ENCODE peak calls at places on chromosome 3, in four cellular contexts. One of them, this sample, is unnamed.

GRCh38 chr3:98779936-98780335 is 16.8 kb downstream of the ST3GAL6 start:
- DNase-seq in RKO: peak; percentile 22
- DNase-seq in NCI-H2029 treated with DMSO at 0.1 percent for 48 hours: no peak
- DNase-seq in activated naive CD4-positive, alpha-beta T cell treated with anti-CD3 and anti-CD28 coated beads, Interleukin-2, amount 50 U/mL, for 72 hours: no peak
- DNase-seq in this sample: no peak

GRCh38 chr3:149356630-149357029 is 20.8 kb downstream of the TM4SF1 start:
- DNase-seq in RKO: no peak
- DNase-seq in NCI-H2029 treated with DMSO at 0.1 percent for 48 hours: no peak
- DNase-seq in activated naive CD4-positive, alpha-beta T cell treated with anti-CD3 and anti-CD28 coated beads, Interleukin-2, amount 50 U/mL, for 72 hours: no peak
- DNase-seq in this sample: no peak

GRCh38 chr3:182925330-182925943 is 54.9 kb downstream of the DCUN1D1 start:
- DNase-seq in RKO: no peak
- DNase-seq in NCI-H2029 treated with DMSO at 0.1 percent for 48 hours: no peak
- DNase-seq in activated naive CD4-positive, alpha-beta T cell treated with anti-CD3 and anti-CD28 coated beads, Interleukin-2, amount 50 U/mL, for 72 hours: no peak
- DNase-seq in this sample: no peak

GRCh38 chr3:124741027-124741426 is 10.8 kb downstream of the UMPS start:
- DNase-seq in RKO: no peak
- DNase-seq in NCI-H2029 treated with DMSO at 0.1 percent for 48 hours: no peak
- DNase-seq in activated naive CD4-positive, alpha-beta T cell treated with anti-CD3 and anti-CD28 coated beads, Interleukin-2, amount 50 U/mL, for 72 hours: no peak
- DNase-seq in this sample: no peak

GRCh38 chr3:13004376-13004775 is 68.9 kb downstream of the IQSEC1 start:
- DNase-seq in RKO: no peak
- DNase-seq in NCI-H2029 treated with DMSO at 0.1 percent for 48 hours: no peak
- DNase-seq in activated naive CD4-positive, alpha-beta T cell treated with anti-CD3 and anti-CD28 coated beads, Interleukin-2, amount 50 U/mL, for 72 hours: no peak
- DNase-seq in this sample: no peak

GRCh38 chr3:85148056-85148455 is 189.3 kb downstream of the CADM2 start:
- DNase-seq in RKO: no peak
- DNase-seq in NCI-H2029 treated with DMSO at 0.1 percent for 48 hours: peak; percentile 41
- DNase-seq in activated naive CD4-positive, alpha-beta T cell treated with anti-CD3 and anti-CD28 coated beads, Interleukin-2, amount 50 U/mL, for 72 hours: no peak
- DNase-seq in this sample: no peak

GRCh38 chr3:15647629-15648167 is 46.2 kb downstream of the BTD start:
- DNase-seq in RKO: no peak
- DNase-seq in NCI-H2029 treated with DMSO at 0.1 percent for 48 hours: no peak
- DNase-seq in activated naive CD4-positive, alpha-beta T cell treated with anti-CD3 and anti-CD28 coated beads, Interleukin-2, amount 50 U/mL, for 72 hours: peak; percentile 54
- DNase-seq in this sample: peak; percentile 82

GRCh38 chr3:18423401-18424212 is 1.5 kb downstream of the SATB1 start:
- DNase-seq in RKO: peak; percentile 74
- DNase-seq in NCI-H2029 treated with DMSO at 0.1 percent for 48 hours: peak; percentile 64
- DNase-seq in activated naive CD4-positive, alpha-beta T cell treated with anti-CD3 and anti-CD28 coated beads, Interleukin-2, amount 50 U/mL, for 72 hours: peak; percentile 57
- DNase-seq in this sample: peak; percentile 27

GRCh38 chr3:156792114-156792513 is 34.0 kb upstream of the LEKR1 start:
- DNase-seq in RKO: no peak
- DNase-seq in NCI-H2029 treated with DMSO at 0.1 percent for 48 hours: no peak
- DNase-seq in activated naive CD4-positive, alpha-beta T cell treated with anti-CD3 and anti-CD28 coated beads, Interleukin-2, amount 50 U/mL, for 72 hours: no peak
- DNase-seq in this sample: no peak

GRCh38 chr3:55059027-55059629 is 131.3 kb upstream of the LRTM1 start:
- DNase-seq in RKO: no peak
- DNase-seq in NCI-H2029 treated with DMSO at 0.1 percent for 48 hours: no peak
- DNase-seq in activated naive CD4-positive, alpha-beta T cell treated with anti-CD3 and anti-CD28 coated beads, Interleukin-2, amount 50 U/mL, for 72 hours: no peak
- DNase-seq in this sample: no peak

GRCh38 chr3:14633417-14633816 is 18.1 kb upstream of the CCDC174 start:
- DNase-seq in RKO: no peak
- DNase-seq in NCI-H2029 treated with DMSO at 0.1 percent for 48 hours: no peak
- DNase-seq in activated naive CD4-positive, alpha-beta T cell treated with anti-CD3 and anti-CD28 coated beads, Interleukin-2, amount 50 U/mL, for 72 hours: no peak
- DNase-seq in this sample: no peak

GRCh38 chr3:133540896-133541674 is 32.4 kb upstream of the CDV3 start:
- DNase-seq in RKO: peak; percentile 63
- DNase-seq in NCI-H2029 treated with DMSO at 0.1 percent for 48 hours: no peak
- DNase-seq in activated naive CD4-positive, alpha-beta T cell treated with anti-CD3 and anti-CD28 coated beads, Interleukin-2, amount 50 U/mL, for 72 hours: no peak
- DNase-seq in this sample: peak; percentile 70

GRCh38 chr3:146160964-146161724 is at the start of gene PLOD2:
- DNase-seq in RKO: no peak
- DNase-seq in NCI-H2029 treated with DMSO at 0.1 percent for 48 hours: no peak
- DNase-seq in activated naive CD4-positive, alpha-beta T cell treated with anti-CD3 and anti-CD28 coated beads, Interleukin-2, amount 50 U/mL, for 72 hours: peak; percentile 39
- DNase-seq in this sample: peak; percentile 78

GRCh38 chr3:106206165-106206564 is 337.4 kb upstream of the CBLB start:
- DNase-seq in RKO: no peak
- DNase-seq in NCI-H2029 treated with DMSO at 0.1 percent for 48 hours: peak; percentile 75
- DNase-seq in activated naive CD4-positive, alpha-beta T cell treated with anti-CD3 and anti-CD28 coated beads, Interleukin-2, amount 50 U/mL, for 72 hours: no peak
- DNase-seq in this sample: no peak

GRCh38 chr3:195878424-195879274 is 29.7 kb downstream of the TNK2 start:
- DNase-seq in RKO: no peak
- DNase-seq in NCI-H2029 treated with DMSO at 0.1 percent for 48 hours: no peak
- DNase-seq in activated naive CD4-positive, alpha-beta T cell treated with anti-CD3 and anti-CD28 coated beads, Interleukin-2, amount 50 U/mL, for 72 hours: no peak
- DNase-seq in this sample: no peak

GRCh38 chr3:118912188-118912587 is 122.5 kb downstream of the IGSF11 start:
- DNase-seq in RKO: no peak
- DNase-seq in NCI-H2029 treated with DMSO at 0.1 percent for 48 hours: no peak
- DNase-seq in activated naive CD4-positive, alpha-beta T cell treated with anti-CD3 and anti-CD28 coated beads, Interleukin-2, amount 50 U/mL, for 72 hours: no peak
- DNase-seq in this sample: no peak

GRCh38 chr3:108127301-108127988 is 36.6 kb upstream of the CD47 start:
- DNase-seq in RKO: no peak
- DNase-seq in NCI-H2029 treated with DMSO at 0.1 percent for 48 hours: no peak
- DNase-seq in activated naive CD4-positive, alpha-beta T cell treated with anti-CD3 and anti-CD28 coated beads, Interleukin-2, amount 50 U/mL, for 72 hours: peak; percentile 41
- DNase-seq in this sample: no peak

GRCh38 chr3:4714045-4714444 is 220.9 kb downstream of the ITPR1 start:
- DNase-seq in RKO: no peak
- DNase-seq in NCI-H2029 treated with DMSO at 0.1 percent for 48 hours: no peak
- DNase-seq in activated naive CD4-positive, alpha-beta T cell treated with anti-CD3 and anti-CD28 coated beads, Interleukin-2, amount 50 U/mL, for 72 hours: no peak
- DNase-seq in this sample: no peak

GRCh38 chr3:30535515-30535914 is 70.9 kb upstream of the TGFBR2 start:
- DNase-seq in RKO: no peak
- DNase-seq in NCI-H2029 treated with DMSO at 0.1 percent for 48 hours: no peak
- DNase-seq in activated naive CD4-positive, alpha-beta T cell treated with anti-CD3 and anti-CD28 coated beads, Interleukin-2, amount 50 U/mL, for 72 hours: no peak
- DNase-seq in this sample: no peak

GRCh38 chr3:65004316-65004715 is 316.5 kb upstream of the ADAMTS9 start:
- DNase-seq in RKO: no peak
- DNase-seq in NCI-H2029 treated with DMSO at 0.1 percent for 48 hours: no peak
- DNase-seq in activated naive CD4-positive, alpha-beta T cell treated with anti-CD3 and anti-CD28 coated beads, Interleukin-2, amount 50 U/mL, for 72 hours: no peak
- DNase-seq in this sample: no peak

GRCh38 chr3:155682437-155682836 is 62.4 kb downstream of the PLCH1 start:
- DNase-seq in RKO: no peak
- DNase-seq in NCI-H2029 treated with DMSO at 0.1 percent for 48 hours: no peak
- DNase-seq in activated naive CD4-positive, alpha-beta T cell treated with anti-CD3 and anti-CD28 coated beads, Interleukin-2, amount 50 U/mL, for 72 hours: no peak
- DNase-seq in this sample: no peak

GRCh38 chr3:149816986-149817385 is 4.0 kb downstream of the RNF13 start:
- DNase-seq in RKO: peak; percentile 34
- DNase-seq in NCI-H2029 treated with DMSO at 0.1 percent for 48 hours: no peak
- DNase-seq in activated naive CD4-positive, alpha-beta T cell treated with anti-CD3 and anti-CD28 coated beads, Interleukin-2, amount 50 U/mL, for 72 hours: no peak
- DNase-seq in this sample: no peak

GRCh38 chr3:58009026-58009748 is 965 bp downstream of the FLNB start:
- DNase-seq in RKO: peak; percentile 26
- DNase-seq in NCI-H2029 treated with DMSO at 0.1 percent for 48 hours: no peak
- DNase-seq in activated naive CD4-positive, alpha-beta T cell treated with anti-CD3 and anti-CD28 coated beads, Interleukin-2, amount 50 U/mL, for 72 hours: peak; percentile 46
- DNase-seq in this sample: no peak

This sample was measured in ACHN.